ENCODE peak calls at places on chromosomes 2 and 18, in four cellular contexts. W is K562, D is HepG2, E is HEK293T. Y is an unnamed sample.

GRCh38 chr2:130872276-130873125 is 35.8 kb downstream of the ARHGEF4 start:
- DNase-seq in W (no peak), E (no peak), D (no peak), Y (no peak)

GRCh38 chr2:13240789-13241487 is 524.2 kb downstream of the TRIB2 start:
- DNase-seq in W (no peak), E (no peak), D (no peak), Y (no peak)

GRCh38 chr2:29165362-29166236 is 50.4 kb downstream of the CLIP4 start:
- DNase-seq in D (peak; percentile 84), E (no peak), W (peak; percentile 4), Y (no peak)

GRCh38 chr2:166106431-166107015 is 21.3 kb downstream of the SCN1A start:
- DNase-seq in W (peak; percentile 67), E (peak; percentile 17), D (peak; percentile 19), Y (no peak)

GRCh38 chr2:216774620-216775019 is 79.3 kb upstream of the IGFBP5 start:
- DNase-seq in E (no peak), W (peak; percentile 57), D (no peak), Y (no peak)

GRCh38 chr2:226985227-226985946 is 149.5 kb downstream of the RHBDD1 start:
- DNase-seq in W (peak; percentile 65), D (peak; percentile 72), E (peak; percentile 38), Y (peak; percentile 43)

GRCh38 chr2:100407108-100407507 is 10.4 kb downstream of the CHST10 start:
- DNase-seq in W (no peak), E (no peak), D (no peak), Y (no peak)

GRCh38 chr2:200199005-200199404 is 107.5 kb upstream of the SPATS2L start:
- DNase-seq in E (no peak), W (no peak), D (no peak), Y (peak; percentile 44)

GRCh38 chr18:36200354-36200771 is 13.1 kb downstream of the MOCOS start:
- DNase-seq in W (peak; percentile 89), E (no peak), D (no peak), Y (no peak)

GRCh38 chr2:19738707-19739106 is 163.1 kb downstream of the TTC32 start:
- DNase-seq in E (no peak), W (no peak), D (no peak), Y (no peak)

GRCh38 chr2:196262606-196263005 is 91.2 kb upstream of the STK17B start:
- DNase-seq in W (peak; percentile 61), E (no peak), D (no peak), Y (no peak)

GRCh38 chr2:196259507-196260481 is 88.4 kb upstream of the STK17B start:
- DNase-seq in W (peak; percentile 79), E (no peak), D (peak; percentile 69), Y (no peak)

GRCh38 chr2:196266351-196266750 is 95.0 kb upstream of the STK17B start:
- DNase-seq in E (no peak), W (no peak), D (no peak), Y (no peak)

GRCh38 chr2:196260546-196260945 is 89.2 kb upstream of the STK17B start:
- DNase-seq in D (no peak), E (no peak), W (no peak), Y (no peak)

GRCh38 chr2:196263181-196263747 is 91.9 kb upstream of the STK17B start:
- DNase-seq in W (peak; percentile 48), D (no peak), E (no peak), Y (peak; percentile 88)
- TF ChIP-seq TARDBP in W (no peak), D (no peak), E (no peak), Y (no peak)

DNA sequence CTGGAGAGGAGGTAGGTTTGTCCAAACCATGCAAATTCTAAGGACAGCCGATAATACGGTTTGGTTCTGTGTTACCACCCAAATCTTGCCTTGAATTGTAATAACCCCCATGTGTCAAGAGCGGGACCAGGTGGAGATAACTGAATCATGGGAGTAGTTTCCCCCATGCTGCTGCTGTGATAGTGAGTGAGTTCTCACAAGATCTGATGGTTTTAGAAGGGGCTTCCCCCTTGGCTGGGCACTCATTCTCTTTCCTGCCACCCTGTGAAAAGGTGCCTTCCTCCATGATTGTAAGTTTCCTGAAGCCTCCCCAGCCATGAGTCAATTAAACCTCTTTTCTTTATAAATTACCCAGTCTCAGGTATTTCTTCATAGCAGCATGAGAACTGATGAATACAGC is 295.2 kb downstream of the NBAS start:
- DNase-seq in W (no peak), E (no peak), D (no peak), Y (no peak)
- TF ChIP-seq TARDBP in W (no peak), E (no peak), D (no peak), Y (no peak)

GRCh38 chr18:45008694-45009372 is 328.1 kb downstream of the SETBP1 start:
- DNase-seq in D (no peak), E (no peak), W (no peak), Y (no peak)

GRCh38 chr18:45009766-45010165 is 329.1 kb downstream of the SETBP1 start:
- DNase-seq in D (no peak), W (no peak), E (no peak), Y (no peak)

GRCh38 chr18:45014047-45014501 is 333.4 kb downstream of the SETBP1 start:
- DNase-seq in E (no peak), D (no peak), W (no peak), Y (no peak)

GRCh38 chr18:45007531-45007930 is 326.8 kb downstream of the SETBP1 start:
- DNase-seq in E (no peak), W (no peak), D (no peak), Y (no peak)

GRCh38 chr18:45012286-45012685 is 331.6 kb downstream of the SETBP1 start:
- DNase-seq in D (no peak), E (no peak), W (no peak), Y (no peak)
- TF ChIP-seq TARDBP in D (no peak), E (no peak), W (no peak), Y (no peak)

DNA sequence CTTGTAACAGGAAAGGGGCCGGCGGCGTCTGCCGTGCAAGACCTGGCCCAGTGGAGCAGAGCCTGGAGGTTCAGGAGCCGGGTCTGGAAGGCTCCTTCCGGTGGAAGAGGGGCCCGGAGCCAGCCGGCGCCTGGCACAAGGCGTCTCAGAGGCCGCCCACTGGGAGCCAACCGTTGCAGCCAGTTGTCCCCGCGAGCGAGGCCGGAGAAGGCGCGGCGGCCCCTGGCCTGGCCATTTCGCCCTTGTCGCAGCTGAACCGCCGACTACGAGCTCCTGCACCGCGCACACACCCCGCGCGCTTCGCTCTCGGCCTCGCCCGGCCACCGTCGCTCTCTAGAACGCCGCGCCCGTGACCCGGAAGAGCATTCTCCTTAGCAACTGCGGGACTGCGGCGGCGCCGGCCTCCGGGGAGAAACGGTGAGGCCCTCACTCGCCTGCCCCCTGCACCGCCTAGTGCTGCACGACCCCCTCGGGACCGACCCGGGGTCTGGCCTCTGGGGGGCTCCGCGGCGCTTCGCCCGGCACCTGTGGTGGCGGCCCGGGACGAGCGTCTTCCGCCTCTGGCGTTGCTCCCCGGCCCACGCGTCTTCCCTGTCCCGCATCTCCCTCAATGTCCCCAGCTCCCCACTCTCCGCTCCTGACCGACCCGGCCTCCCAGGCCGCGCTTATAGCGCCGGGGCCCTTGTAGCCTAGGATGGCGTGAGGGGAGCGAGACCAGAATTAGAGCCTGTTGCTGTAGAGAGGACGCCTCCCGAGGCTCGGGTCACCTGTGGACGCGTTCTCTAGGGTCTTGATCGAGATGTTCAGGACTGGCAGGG is at the start of gene DIS3L2:
- DNase-seq in E (peak; percentile 78), W (peak; percentile 86), D (peak; percentile 81), Y (peak; percentile 16)
- TF ChIP-seq TARDBP in E (no peak), W (no peak), D (peak; percentile 86), Y (no peak)

DNA sequence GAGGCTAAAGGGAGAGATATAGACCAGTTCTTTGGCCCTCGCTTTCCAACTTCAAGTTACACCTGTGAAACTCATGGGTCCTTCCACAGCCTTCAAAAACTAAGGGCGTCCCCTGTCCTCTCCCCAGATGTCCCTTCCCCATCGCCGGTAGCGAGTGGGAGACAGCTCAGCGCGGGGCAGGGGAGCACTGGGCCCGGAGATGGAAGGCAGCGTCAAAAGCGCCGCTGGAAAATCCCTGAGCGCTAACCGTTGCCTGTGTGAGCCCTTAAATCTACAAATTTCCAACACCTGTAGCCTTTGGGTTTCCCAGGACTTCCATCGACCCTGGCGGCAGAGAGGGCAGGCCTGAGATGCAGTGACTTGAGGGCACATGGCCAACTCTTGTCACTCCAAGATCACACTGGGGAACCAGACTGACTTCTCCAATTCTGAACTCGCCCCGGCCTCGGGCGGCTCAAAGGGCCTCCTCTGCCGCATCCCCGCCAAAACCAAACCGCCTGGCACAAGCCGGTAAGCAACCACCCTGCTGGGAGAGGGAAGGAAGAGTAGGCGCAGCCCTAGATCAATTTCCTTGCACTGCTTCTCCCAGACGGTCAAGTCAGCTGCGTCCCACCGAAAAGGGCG is 879 bp upstream of the EPAS1 start:
- DNase-seq in E (no peak), D (no peak), W (no peak), Y (no peak)
- TF ChIP-seq TARDBP in E (no peak), D (no peak), W (no peak), Y (no peak)

GRCh38 chr2:86580560-86580959 is 17.3 kb upstream of the CHMP3 start:
- DNase-seq in W (no peak), E (no peak), D (no peak), Y (no peak)

DNA sequence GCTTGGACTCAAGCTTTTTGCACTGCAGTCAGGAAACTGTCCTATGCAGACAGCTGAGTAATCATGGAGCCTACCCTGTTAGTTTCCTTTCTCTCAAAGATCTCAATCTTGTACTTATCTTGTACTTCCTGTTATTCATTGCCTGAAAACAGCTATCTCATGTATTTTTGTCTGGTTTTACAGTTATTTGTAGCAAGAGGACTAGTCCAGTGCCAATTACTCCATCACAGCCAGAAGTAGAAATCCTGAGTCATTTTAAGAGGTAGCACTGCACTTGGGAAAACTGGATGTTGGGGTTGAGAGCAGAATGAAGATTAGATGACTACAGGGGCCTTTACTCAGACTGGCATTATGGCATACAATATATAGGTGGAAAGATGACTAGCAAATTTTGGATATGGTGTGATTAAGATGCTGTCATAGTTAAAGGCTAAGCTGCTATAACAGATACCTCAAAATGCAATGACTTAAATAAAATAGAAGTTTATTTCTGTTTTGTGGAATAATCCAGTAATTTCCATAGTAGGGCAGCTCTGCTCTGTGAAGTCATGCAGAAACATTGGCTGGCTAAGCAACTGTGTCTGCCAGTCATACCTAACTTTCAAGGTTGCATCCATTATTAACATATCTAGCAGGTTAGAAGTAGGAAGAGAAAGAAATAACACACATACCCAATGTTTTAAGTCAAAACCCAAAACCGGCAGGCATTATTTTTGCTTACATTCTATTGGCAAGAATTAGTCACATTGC is 21.1 kb upstream of the CHMP3 start:
- DNase-seq in W (peak; percentile 20), E (no peak), D (no peak), Y (no peak)
- TF ChIP-seq TARDBP in W (no peak), E (no peak), D (no peak), Y (no peak)

GRCh38 chr2:47357475-47357874 is 45.5 kb upstream of the MSH2 start:
- DNase-seq in D (peak; percentile 51), E (no peak), W (peak; percentile 76), Y (no peak)
- TF ChIP-seq TARDBP in D (no peak), E (no peak), W (no peak), Y (no peak)

Y was measured in GM12878.